ENCODE peak calls at places on chromosome 4, in five cellular contexts. One of them, this sample, is unnamed.

GRCh38 chr4:145756244-145756643 is 76.3 kb downstream of the C4orf51 start:
- DNase-seq in erythroblast: no peak
- DNase-seq in H9: no peak
- DNase-seq in ELR: no peak
- DNase-seq in D341Med: no peak
- DNase-seq in this sample: no peak

GRCh38 chr4:127141857-127142256 is 490.9 kb upstream of the INTU start:
- DNase-seq in H9: no peak
- DNase-seq in D341Med: no peak
- DNase-seq in erythroblast: no peak
- DNase-seq in ELR: peak; percentile 7
- DNase-seq in this sample: no peak

GRCh38 chr4:113675731-113676707 is 85.5 kb downstream of the CAMK2D start:
- DNase-seq in D341Med: no peak
- DNase-seq in erythroblast: no peak
- DNase-seq in H9: no peak
- DNase-seq in ELR: no peak
- DNase-seq in this sample: no peak

GRCh38 chr4:10753856-10754384 is 69.4 kb upstream of the CLNK start:
- DNase-seq in D341Med: no peak
- DNase-seq in ELR: no peak
- DNase-seq in erythroblast: no peak
- DNase-seq in H9: no peak
- DNase-seq in this sample: no peak

GRCh38 chr4:136036744-136037143 is 1495.5 kb downstream of the PCDH18 start:
- DNase-seq in D341Med: no peak
- DNase-seq in erythroblast: no peak
- DNase-seq in H9: no peak
- DNase-seq in ELR: peak; percentile 61
- DNase-seq in this sample: no peak

GRCh38 chr4:134470544-134470943 is 269.0 kb upstream of the PABPC4L start:
- DNase-seq in ELR: peak; percentile 27
- DNase-seq in H9: peak; percentile 46
- DNase-seq in D341Med: peak; percentile 38
- DNase-seq in erythroblast: no peak
- DNase-seq in this sample: no peak

GRCh38 chr4:148041606-148042324 is 309.9 kb downstream of the ARHGAP10 start:
- DNase-seq in D341Med: no peak
- DNase-seq in erythroblast: no peak
- DNase-seq in ELR: no peak
- DNase-seq in H9: no peak
- DNase-seq in this sample: no peak

GRCh38 chr4:144489831-144490230 is 156.1 kb upstream of the HHIP start:
- DNase-seq in D341Med: no peak
- DNase-seq in erythroblast: no peak
- DNase-seq in H9: no peak
- DNase-seq in ELR: no peak
- DNase-seq in this sample: no peak

GRCh38 chr4:160021870-160022269 is 919.0 kb downstream of the RAPGEF2 start:
- DNase-seq in erythroblast: no peak
- DNase-seq in H9: no peak
- DNase-seq in D341Med: no peak
- DNase-seq in ELR: no peak
- DNase-seq in this sample: no peak

GRCh38 chr4:176549161-176549865 is 229.5 kb downstream of the SPCS3 start:
- DNase-seq in erythroblast: no peak
- DNase-seq in H9: no peak
- DNase-seq in ELR: peak; percentile 83
- DNase-seq in D341Med: no peak
- DNase-seq in this sample: no peak

GRCh38 chr4:183626168-183626567 is 32.8 kb downstream of the RWDD4 start:
- DNase-seq in H9: no peak
- DNase-seq in erythroblast: no peak
- DNase-seq in D341Med: no peak
- DNase-seq in ELR: no peak
- DNase-seq in this sample: no peak

GRCh38 chr4:136927172-136927571 is 605.1 kb downstream of the PCDH18 start:
- DNase-seq in D341Med: no peak
- DNase-seq in H9: no peak
- DNase-seq in erythroblast: no peak
- DNase-seq in ELR: peak; percentile 61
- DNase-seq in this sample: no peak

GRCh38 chr4:104901438-104901837 is 245.2 kb upstream of the TET2 start:
- DNase-seq in D341Med: no peak
- DNase-seq in H9: peak; percentile 28
- DNase-seq in erythroblast: no peak
- DNase-seq in ELR: no peak
- DNase-seq in this sample: peak; percentile 52

GRCh38 chr4:87057835-87058234 is 123.0 kb downstream of the AFF1 start:
- DNase-seq in H9: no peak
- DNase-seq in ELR: no peak
- DNase-seq in erythroblast: no peak
- DNase-seq in D341Med: no peak
- DNase-seq in this sample: no peak

GRCh38 chr4:153153339-153153851 is 50.8 kb upstream of the TRIM2 start:
- DNase-seq in erythroblast: peak; percentile 63
- DNase-seq in ELR: peak; percentile 53
- DNase-seq in D341Med: peak; percentile 88
- DNase-seq in H9: peak; percentile 75
- DNase-seq in this sample: peak; percentile 79

This sample was measured in islet precursor cell.